ENCODE peak calls at places on chromosome 21, in eight cellular contexts. One of them, this sample, is unnamed.

GRCh38 chr21:35408401-35408800 is 359.3 kb upstream of the RUNX1 start:
- DNase-seq in pulmonary artery endothelial cell: no peak
- DNase-seq in sigmoid colon: no peak
- DNase-seq in OCI-LY7: no peak
- DNase-seq in left ventricle myocardium inferior: no peak
- DNase-seq in hypothalamus: no peak
- DNase-seq in AML-193: no peak
- DNase-seq in activated gamma-delta T cell treated with Interleukin-2 at 50 U/mL for 16 hours: no peak
- DNase-seq in this sample: no peak

GRCh38 chr21:29182674-29183073 is 52.2 kb downstream of the MAP3K7CL start:
- DNase-seq in hypothalamus: no peak
- DNase-seq in AML-193: no peak
- DNase-seq in activated gamma-delta T cell treated with Interleukin-2 at 50 U/mL for 16 hours: no peak
- DNase-seq in sigmoid colon: no peak
- DNase-seq in pulmonary artery endothelial cell: no peak
- DNase-seq in left ventricle myocardium inferior: no peak
- DNase-seq in OCI-LY7: no peak
- DNase-seq in this sample: no peak

GRCh38 chr21:45347048-45347711 is 57.8 kb upstream of the COL18A1 start:
- DNase-seq in hypothalamus: no peak
- DNase-seq in OCI-LY7: no peak
- DNase-seq in left ventricle myocardium inferior: no peak
- DNase-seq in activated gamma-delta T cell treated with Interleukin-2 at 50 U/mL for 16 hours: no peak
- DNase-seq in pulmonary artery endothelial cell: no peak
- DNase-seq in AML-193: no peak
- DNase-seq in sigmoid colon: no peak
- DNase-seq in this sample: no peak

GRCh38 chr21:44789880-44790279 is 11.7 kb downstream of the UBE2G2 start:
- DNase-seq in sigmoid colon: no peak
- DNase-seq in pulmonary artery endothelial cell: no peak
- DNase-seq in AML-193: no peak
- DNase-seq in OCI-LY7: no peak
- DNase-seq in hypothalamus: no peak
- DNase-seq in left ventricle myocardium inferior: no peak
- DNase-seq in activated gamma-delta T cell treated with Interleukin-2 at 50 U/mL for 16 hours: no peak
- DNase-seq in this sample: no peak

GRCh38 chr21:46194374-46195334 is 10.4 kb upstream of the SPATC1L start:
- DNase-seq in hypothalamus: no peak
- DNase-seq in sigmoid colon: peak
- DNase-seq in left ventricle myocardium inferior: peak
- DNase-seq in OCI-LY7: no peak
- DNase-seq in AML-193: no peak
- DNase-seq in activated gamma-delta T cell treated with Interleukin-2 at 50 U/mL for 16 hours: no peak
- DNase-seq in pulmonary artery endothelial cell: no peak
- DNase-seq in this sample: no peak

GRCh38 chr21:33202464-33203363 is 27.0 kb upstream of the IFNAR2 start:
- DNase-seq in pulmonary artery endothelial cell: no peak
- DNase-seq in left ventricle myocardium inferior: no peak
- DNase-seq in sigmoid colon: no peak
- DNase-seq in hypothalamus: no peak
- DNase-seq in AML-193: no peak
- DNase-seq in activated gamma-delta T cell treated with Interleukin-2 at 50 U/mL for 16 hours: no peak
- DNase-seq in OCI-LY7: no peak
- DNase-seq in this sample: no peak

GRCh38 chr21:26169061-26169610 is 1.4 kb downstream of the APP start:
- DNase-seq in OCI-LY7: no peak
- DNase-seq in left ventricle myocardium inferior: peak
- DNase-seq in AML-193: peak
- DNase-seq in pulmonary artery endothelial cell: peak
- DNase-seq in sigmoid colon: peak
- DNase-seq in hypothalamus: peak
- DNase-seq in activated gamma-delta T cell treated with Interleukin-2 at 50 U/mL for 16 hours: peak
- DNase-seq in this sample: peak

GRCh38 chr21:30194701-30195299 is 21.1 kb downstream of the CLDN8 start:
- DNase-seq in hypothalamus: no peak
- DNase-seq in pulmonary artery endothelial cell: no peak
- DNase-seq in sigmoid colon: no peak
- DNase-seq in OCI-LY7: peak
- DNase-seq in activated gamma-delta T cell treated with Interleukin-2 at 50 U/mL for 16 hours: no peak
- DNase-seq in AML-193: peak
- DNase-seq in left ventricle myocardium inferior: no peak
- DNase-seq in this sample: peak

GRCh38 chr21:28633803-28634572 is 358.7 kb downstream of the LTN1 start:
- DNase-seq in AML-193: no peak
- DNase-seq in OCI-LY7: no peak
- DNase-seq in sigmoid colon: no peak
- DNase-seq in pulmonary artery endothelial cell: peak
- DNase-seq in left ventricle myocardium inferior: peak
- DNase-seq in hypothalamus: no peak
- DNase-seq in activated gamma-delta T cell treated with Interleukin-2 at 50 U/mL for 16 hours: no peak
- DNase-seq in this sample: no peak

GRCh38 chr21:20997633-20998455 is at the start of gene NCAM2:
- DNase-seq in sigmoid colon: peak
- DNase-seq in left ventricle myocardium inferior: peak
- DNase-seq in hypothalamus: peak
- DNase-seq in pulmonary artery endothelial cell: no peak
- DNase-seq in AML-193: no peak
- DNase-seq in activated gamma-delta T cell treated with Interleukin-2 at 50 U/mL for 16 hours: peak
- DNase-seq in OCI-LY7: no peak
- DNase-seq in this sample: no peak

This sample was measured in NCI-H1417 treated with DMSO at 0.1 percent for 48 hours.